ENCODE peak calls at places on chromosomes 12 and 14, in ten cellular contexts. One of them, this sample, is unnamed.

GRCh38 chr12:107402041-107403022 is 283.3 kb upstream of the PWP1 start:
- DNase-seq in GM04504: peak
- DNase-seq in hepatic stellate cell: peak
- DNase-seq in C1 segment of cervical spinal cord: no peak
- DNase-seq in stomach: peak
- DNase-seq in stromal cell of bone marrow: peak
- DNase-seq in cardiac septum: no peak
- DNase-seq in occipital lobe: no peak
- DNase-seq in activated CD4-positive, CD25-positive, alpha-beta regulatory T cell treated with anti-CD3 and anti-CD28 coated beads, Interleukin-2, amount 50 U/mL, for 72 hours: peak
- DNase-seq in activated effector memory CD4-positive, alpha-beta T cell treated with Interleukin-2 at 50 U/mL for 16 hours: peak
- DNase-seq in this sample: peak

GRCh38 chr14:46661728-46662127 is 10.1 kb upstream of the RPL10L start:
- DNase-seq in GM04504: no peak
- DNase-seq in hepatic stellate cell: no peak
- DNase-seq in C1 segment of cervical spinal cord: no peak
- DNase-seq in stomach: no peak
- DNase-seq in stromal cell of bone marrow: no peak
- DNase-seq in cardiac septum: no peak
- DNase-seq in occipital lobe: no peak
- DNase-seq in activated CD4-positive, CD25-positive, alpha-beta regulatory T cell treated with anti-CD3 and anti-CD28 coated beads, Interleukin-2, amount 50 U/mL, for 72 hours: no peak
- DNase-seq in activated effector memory CD4-positive, alpha-beta T cell treated with Interleukin-2 at 50 U/mL for 16 hours: no peak
- DNase-seq in this sample: no peak

GRCh38 chr12:90905691-90906370 is 49.1 kb downstream of the CCER1 start:
- DNase-seq in GM04504: no peak
- DNase-seq in hepatic stellate cell: no peak
- DNase-seq in C1 segment of cervical spinal cord: no peak
- DNase-seq in stomach: no peak
- DNase-seq in stromal cell of bone marrow: no peak
- DNase-seq in cardiac septum: no peak
- DNase-seq in occipital lobe: no peak
- DNase-seq in activated CD4-positive, CD25-positive, alpha-beta regulatory T cell treated with anti-CD3 and anti-CD28 coated beads, Interleukin-2, amount 50 U/mL, for 72 hours: no peak
- DNase-seq in activated effector memory CD4-positive, alpha-beta T cell treated with Interleukin-2 at 50 U/mL for 16 hours: no peak
- DNase-seq in this sample: no peak

GRCh38 chr14:88934231-88934898 is 109.9 kb downstream of the TTC8 start:
- DNase-seq in GM04504: no peak
- DNase-seq in hepatic stellate cell: peak
- DNase-seq in C1 segment of cervical spinal cord: no peak
- DNase-seq in stomach: no peak
- DNase-seq in stromal cell of bone marrow: no peak
- DNase-seq in cardiac septum: no peak
- DNase-seq in occipital lobe: no peak
- DNase-seq in activated CD4-positive, CD25-positive, alpha-beta regulatory T cell treated with anti-CD3 and anti-CD28 coated beads, Interleukin-2, amount 50 U/mL, for 72 hours: no peak
- DNase-seq in activated effector memory CD4-positive, alpha-beta T cell treated with Interleukin-2 at 50 U/mL for 16 hours: no peak
- DNase-seq in this sample: no peak

GRCh38 chr12:26135010-26135420 is 10.2 kb upstream of the BHLHE41 start:
- DNase-seq in GM04504: no peak
- DNase-seq in hepatic stellate cell: no peak
- DNase-seq in C1 segment of cervical spinal cord: no peak
- DNase-seq in stomach: peak
- DNase-seq in stromal cell of bone marrow: no peak
- DNase-seq in cardiac septum: no peak
- DNase-seq in occipital lobe: no peak
- DNase-seq in activated CD4-positive, CD25-positive, alpha-beta regulatory T cell treated with anti-CD3 and anti-CD28 coated beads, Interleukin-2, amount 50 U/mL, for 72 hours: no peak
- DNase-seq in activated effector memory CD4-positive, alpha-beta T cell treated with Interleukin-2 at 50 U/mL for 16 hours: no peak
- DNase-seq in this sample: peak

GRCh38 chr12:2944401-2945047 is 14.7 kb upstream of the TEAD4 start:
- DNase-seq in GM04504: no peak
- DNase-seq in hepatic stellate cell: no peak
- DNase-seq in C1 segment of cervical spinal cord: no peak
- DNase-seq in stomach: peak
- DNase-seq in stromal cell of bone marrow: no peak
- DNase-seq in cardiac septum: peak
- DNase-seq in occipital lobe: no peak
- DNase-seq in activated CD4-positive, CD25-positive, alpha-beta regulatory T cell treated with anti-CD3 and anti-CD28 coated beads, Interleukin-2, amount 50 U/mL, for 72 hours: peak
- DNase-seq in activated effector memory CD4-positive, alpha-beta T cell treated with Interleukin-2 at 50 U/mL for 16 hours: peak
- DNase-seq in this sample: peak

GRCh38 chr12:13947237-13947945 is 34.0 kb downstream of the GRIN2B start:
- DNase-seq in GM04504: no peak
- DNase-seq in hepatic stellate cell: no peak
- DNase-seq in C1 segment of cervical spinal cord: no peak
- DNase-seq in stomach: no peak
- DNase-seq in stromal cell of bone marrow: no peak
- DNase-seq in cardiac septum: no peak
- DNase-seq in occipital lobe: no peak
- DNase-seq in activated CD4-positive, CD25-positive, alpha-beta regulatory T cell treated with anti-CD3 and anti-CD28 coated beads, Interleukin-2, amount 50 U/mL, for 72 hours: no peak
- DNase-seq in activated effector memory CD4-positive, alpha-beta T cell treated with Interleukin-2 at 50 U/mL for 16 hours: no peak
- DNase-seq in this sample: no peak

GRCh38 chr12:49903700-49904423 is at the start of gene FAIM2:
- DNase-seq in GM04504: peak
- DNase-seq in hepatic stellate cell: peak
- DNase-seq in C1 segment of cervical spinal cord: peak
- DNase-seq in stomach: no peak
- DNase-seq in stromal cell of bone marrow: peak
- DNase-seq in cardiac septum: no peak
- DNase-seq in occipital lobe: peak
- DNase-seq in activated CD4-positive, CD25-positive, alpha-beta regulatory T cell treated with anti-CD3 and anti-CD28 coated beads, Interleukin-2, amount 50 U/mL, for 72 hours: peak
- DNase-seq in activated effector memory CD4-positive, alpha-beta T cell treated with Interleukin-2 at 50 U/mL for 16 hours: peak
- DNase-seq in this sample: no peak

GRCh38 chr12:2264622-2265306 is 212.0 kb downstream of the CACNA1C start:
- DNase-seq in GM04504: peak
- DNase-seq in hepatic stellate cell: peak
- DNase-seq in C1 segment of cervical spinal cord: no peak
- DNase-seq in stomach: no peak
- DNase-seq in stromal cell of bone marrow: peak
- DNase-seq in cardiac septum: peak
- DNase-seq in occipital lobe: no peak
- DNase-seq in activated CD4-positive, CD25-positive, alpha-beta regulatory T cell treated with anti-CD3 and anti-CD28 coated beads, Interleukin-2, amount 50 U/mL, for 72 hours: no peak
- DNase-seq in activated effector memory CD4-positive, alpha-beta T cell treated with Interleukin-2 at 50 U/mL for 16 hours: no peak
- DNase-seq in this sample: no peak

GRCh38 chr14:68817513-68818212 is 24.8 kb upstream of the ZFP36L1 start:
- DNase-seq in GM04504: no peak
- DNase-seq in hepatic stellate cell: no peak
- DNase-seq in C1 segment of cervical spinal cord: no peak
- DNase-seq in stomach: no peak
- DNase-seq in stromal cell of bone marrow: no peak
- DNase-seq in cardiac septum: no peak
- DNase-seq in occipital lobe: no peak
- DNase-seq in activated CD4-positive, CD25-positive, alpha-beta regulatory T cell treated with anti-CD3 and anti-CD28 coated beads, Interleukin-2, amount 50 U/mL, for 72 hours: no peak
- DNase-seq in activated effector memory CD4-positive, alpha-beta T cell treated with Interleukin-2 at 50 U/mL for 16 hours: no peak
- DNase-seq in this sample: no peak

GRCh38 chr12:22543246-22544037 is 900 bp downstream of the C2CD5 start:
- DNase-seq in GM04504: no peak
- DNase-seq in hepatic stellate cell: peak
- DNase-seq in C1 segment of cervical spinal cord: no peak
- DNase-seq in stomach: peak
- DNase-seq in stromal cell of bone marrow: no peak
- DNase-seq in cardiac septum: peak
- DNase-seq in occipital lobe: peak
- DNase-seq in activated CD4-positive, CD25-positive, alpha-beta regulatory T cell treated with anti-CD3 and anti-CD28 coated beads, Interleukin-2, amount 50 U/mL, for 72 hours: peak
- DNase-seq in activated effector memory CD4-positive, alpha-beta T cell treated with Interleukin-2 at 50 U/mL for 16 hours: peak
- DNase-seq in this sample: peak

GRCh38 chr14:50396636-50397460 is at the start of gene CDKL1:
- DNase-seq in GM04504: peak
- DNase-seq in hepatic stellate cell: peak
- DNase-seq in C1 segment of cervical spinal cord: no peak
- DNase-seq in stomach: peak
- DNase-seq in stromal cell of bone marrow: peak
- DNase-seq in cardiac septum: peak
- DNase-seq in occipital lobe: peak
- DNase-seq in activated CD4-positive, CD25-positive, alpha-beta regulatory T cell treated with anti-CD3 and anti-CD28 coated beads, Interleukin-2, amount 50 U/mL, for 72 hours: peak
- DNase-seq in activated effector memory CD4-positive, alpha-beta T cell treated with Interleukin-2 at 50 U/mL for 16 hours: peak
- DNase-seq in this sample: peak

GRCh38 chr14:93105362-93105761 is 10.4 kb downstream of the ITPK1 start:
- DNase-seq in GM04504: peak
- DNase-seq in hepatic stellate cell: no peak
- DNase-seq in C1 segment of cervical spinal cord: no peak
- DNase-seq in stomach: peak
- DNase-seq in stromal cell of bone marrow: peak
- DNase-seq in cardiac septum: peak
- DNase-seq in occipital lobe: no peak
- DNase-seq in activated CD4-positive, CD25-positive, alpha-beta regulatory T cell treated with anti-CD3 and anti-CD28 coated beads, Interleukin-2, amount 50 U/mL, for 72 hours: no peak
- DNase-seq in activated effector memory CD4-positive, alpha-beta T cell treated with Interleukin-2 at 50 U/mL for 16 hours: no peak
- DNase-seq in this sample: no peak

GRCh38 chr12:126019385-126019784 is 954.1 kb downstream of the AACS start:
- DNase-seq in GM04504: no peak
- DNase-seq in hepatic stellate cell: no peak
- DNase-seq in C1 segment of cervical spinal cord: no peak
- DNase-seq in stomach: no peak
- DNase-seq in stromal cell of bone marrow: no peak
- DNase-seq in cardiac septum: no peak
- DNase-seq in occipital lobe: no peak
- DNase-seq in activated CD4-positive, CD25-positive, alpha-beta regulatory T cell treated with anti-CD3 and anti-CD28 coated beads, Interleukin-2, amount 50 U/mL, for 72 hours: no peak
- DNase-seq in activated effector memory CD4-positive, alpha-beta T cell treated with Interleukin-2 at 50 U/mL for 16 hours: no peak
- DNase-seq in this sample: no peak

GRCh38 chr12:64824500-64825142 is at the start of gene TBC1D30:
- DNase-seq in GM04504: no peak
- DNase-seq in hepatic stellate cell: peak
- DNase-seq in C1 segment of cervical spinal cord: no peak
- DNase-seq in stomach: no peak
- DNase-seq in stromal cell of bone marrow: no peak
- DNase-seq in cardiac septum: no peak
- DNase-seq in occipital lobe: peak
- DNase-seq in activated CD4-positive, CD25-positive, alpha-beta regulatory T cell treated with anti-CD3 and anti-CD28 coated beads, Interleukin-2, amount 50 U/mL, for 72 hours: no peak
- DNase-seq in activated effector memory CD4-positive, alpha-beta T cell treated with Interleukin-2 at 50 U/mL for 16 hours: no peak
- DNase-seq in this sample: no peak

GRCh38 chr12:26402648-26403047 is 207.3 kb downstream of the SSPN start:
- DNase-seq in GM04504: no peak
- DNase-seq in hepatic stellate cell: no peak
- DNase-seq in C1 segment of cervical spinal cord: no peak
- DNase-seq in stomach: peak
- DNase-seq in stromal cell of bone marrow: no peak
- DNase-seq in cardiac septum: no peak
- DNase-seq in occipital lobe: no peak
- DNase-seq in activated CD4-positive, CD25-positive, alpha-beta regulatory T cell treated with anti-CD3 and anti-CD28 coated beads, Interleukin-2, amount 50 U/mL, for 72 hours: no peak
- DNase-seq in activated effector memory CD4-positive, alpha-beta T cell treated with Interleukin-2 at 50 U/mL for 16 hours: no peak
- DNase-seq in this sample: peak

GRCh38 chr14:29352681-29353080 is 575.0 kb downstream of the PRKD1 start:
- DNase-seq in GM04504: no peak
- DNase-seq in hepatic stellate cell: no peak
- DNase-seq in C1 segment of cervical spinal cord: no peak
- DNase-seq in stomach: no peak
- DNase-seq in stromal cell of bone marrow: no peak
- DNase-seq in cardiac septum: no peak
- DNase-seq in occipital lobe: no peak
- DNase-seq in activated CD4-positive, CD25-positive, alpha-beta regulatory T cell treated with anti-CD3 and anti-CD28 coated beads, Interleukin-2, amount 50 U/mL, for 72 hours: no peak
- DNase-seq in activated effector memory CD4-positive, alpha-beta T cell treated with Interleukin-2 at 50 U/mL for 16 hours: no peak
- DNase-seq in this sample: no peak

GRCh38 chr12:48883305-48884171 is 17.9 kb upstream of the RND1 start:
- DNase-seq in GM04504: no peak
- DNase-seq in hepatic stellate cell: no peak
- DNase-seq in C1 segment of cervical spinal cord: no peak
- DNase-seq in stomach: peak
- DNase-seq in stromal cell of bone marrow: no peak
- DNase-seq in cardiac septum: no peak
- DNase-seq in occipital lobe: peak
- DNase-seq in activated CD4-positive, CD25-positive, alpha-beta regulatory T cell treated with anti-CD3 and anti-CD28 coated beads, Interleukin-2, amount 50 U/mL, for 72 hours: no peak
- DNase-seq in activated effector memory CD4-positive, alpha-beta T cell treated with Interleukin-2 at 50 U/mL for 16 hours: no peak
- DNase-seq in this sample: no peak

GRCh38 chr12:76880156-76881023 is 1.6 kb upstream of the CSRP2 start:
- DNase-seq in GM04504: no peak
- DNase-seq in hepatic stellate cell: peak
- DNase-seq in C1 segment of cervical spinal cord: no peak
- DNase-seq in stomach: no peak
- DNase-seq in stromal cell of bone marrow: no peak
- DNase-seq in cardiac septum: no peak
- DNase-seq in occipital lobe: no peak
- DNase-seq in activated CD4-positive, CD25-positive, alpha-beta regulatory T cell treated with anti-CD3 and anti-CD28 coated beads, Interleukin-2, amount 50 U/mL, for 72 hours: no peak
- DNase-seq in activated effector memory CD4-positive, alpha-beta T cell treated with Interleukin-2 at 50 U/mL for 16 hours: no peak
- DNase-seq in this sample: no peak

GRCh38 chr12:104219361-104219892 is 3.8 kb downstream of the TXNRD1 start:
- DNase-seq in GM04504: peak
- DNase-seq in hepatic stellate cell: peak
- DNase-seq in C1 segment of cervical spinal cord: no peak
- DNase-seq in stomach: no peak
- DNase-seq in stromal cell of bone marrow: peak
- DNase-seq in cardiac septum: no peak
- DNase-seq in occipital lobe: no peak
- DNase-seq in activated CD4-positive, CD25-positive, alpha-beta regulatory T cell treated with anti-CD3 and anti-CD28 coated beads, Interleukin-2, amount 50 U/mL, for 72 hours: no peak
- DNase-seq in activated effector memory CD4-positive, alpha-beta T cell treated with Interleukin-2 at 50 U/mL for 16 hours: no peak
- DNase-seq in this sample: peak

GRCh38 chr14:77844802-77845201 is 44.9 kb downstream of the ADCK1 start:
- DNase-seq in GM04504: no peak
- DNase-seq in hepatic stellate cell: no peak
- DNase-seq in C1 segment of cervical spinal cord: no peak
- DNase-seq in stomach: no peak
- DNase-seq in stromal cell of bone marrow: peak
- DNase-seq in cardiac septum: no peak
- DNase-seq in occipital lobe: no peak
- DNase-seq in activated CD4-positive, CD25-positive, alpha-beta regulatory T cell treated with anti-CD3 and anti-CD28 coated beads, Interleukin-2, amount 50 U/mL, for 72 hours: no peak
- DNase-seq in activated effector memory CD4-positive, alpha-beta T cell treated with Interleukin-2 at 50 U/mL for 16 hours: no peak
- DNase-seq in this sample: no peak

GRCh38 chr14:49970474-49971147 is 77.7 kb downstream of the ARF6 start:
- DNase-seq in GM04504: no peak
- DNase-seq in hepatic stellate cell: no peak
- DNase-seq in C1 segment of cervical spinal cord: no peak
- DNase-seq in stomach: peak
- DNase-seq in stromal cell of bone marrow: peak
- DNase-seq in cardiac septum: no peak
- DNase-seq in occipital lobe: no peak
- DNase-seq in activated CD4-positive, CD25-positive, alpha-beta regulatory T cell treated with anti-CD3 and anti-CD28 coated beads, Interleukin-2, amount 50 U/mL, for 72 hours: no peak
- DNase-seq in activated effector memory CD4-positive, alpha-beta T cell treated with Interleukin-2 at 50 U/mL for 16 hours: no peak
- DNase-seq in this sample: no peak

GRCh38 chr14:106790189-106791036 is 1264.0 kb downstream of the TMEM121 start:
- DNase-seq in GM04504: no peak
- DNase-seq in hepatic stellate cell: no peak
- DNase-seq in C1 segment of cervical spinal cord: no peak
- DNase-seq in stomach: peak
- DNase-seq in stromal cell of bone marrow: no peak
- DNase-seq in cardiac septum: peak
- DNase-seq in occipital lobe: no peak
- DNase-seq in activated CD4-positive, CD25-positive, alpha-beta regulatory T cell treated with anti-CD3 and anti-CD28 coated beads, Interleukin-2, amount 50 U/mL, for 72 hours: peak
- DNase-seq in activated effector memory CD4-positive, alpha-beta T cell treated with Interleukin-2 at 50 U/mL for 16 hours: peak
- DNase-seq in this sample: peak

GRCh38 chr14:105488781-105489606 is 2.1 kb upstream of the TEDC1 start:
- DNase-seq in GM04504: no peak
- DNase-seq in hepatic stellate cell: no peak
- DNase-seq in C1 segment of cervical spinal cord: no peak
- DNase-seq in stomach: no peak
- DNase-seq in stromal cell of bone marrow: no peak
- DNase-seq in cardiac septum: no peak
- DNase-seq in occipital lobe: no peak
- DNase-seq in activated CD4-positive, CD25-positive, alpha-beta regulatory T cell treated with anti-CD3 and anti-CD28 coated beads, Interleukin-2, amount 50 U/mL, for 72 hours: no peak
- DNase-seq in activated effector memory CD4-positive, alpha-beta T cell treated with Interleukin-2 at 50 U/mL for 16 hours: no peak
- DNase-seq in this sample: no peak

GRCh38 chr14:99756796-99757195 is 36.4 kb upstream of the EML1 start:
- DNase-seq in GM04504: no peak
- DNase-seq in hepatic stellate cell: no peak
- DNase-seq in C1 segment of cervical spinal cord: no peak
- DNase-seq in stomach: no peak
- DNase-seq in stromal cell of bone marrow: no peak
- DNase-seq in cardiac septum: peak
- DNase-seq in occipital lobe: no peak
- DNase-seq in activated CD4-positive, CD25-positive, alpha-beta regulatory T cell treated with anti-CD3 and anti-CD28 coated beads, Interleukin-2, amount 50 U/mL, for 72 hours: no peak
- DNase-seq in activated effector memory CD4-positive, alpha-beta T cell treated with Interleukin-2 at 50 U/mL for 16 hours: no peak
- DNase-seq in this sample: no peak

GRCh38 chr14:54493293-54493692 is 4.5 kb upstream of the GMFB start:
- DNase-seq in GM04504: no peak
- DNase-seq in hepatic stellate cell: no peak
- DNase-seq in C1 segment of cervical spinal cord: no peak
- DNase-seq in stomach: no peak
- DNase-seq in stromal cell of bone marrow: no peak
- DNase-seq in cardiac septum: no peak
- DNase-seq in occipital lobe: no peak
- DNase-seq in activated CD4-positive, CD25-positive, alpha-beta regulatory T cell treated with anti-CD3 and anti-CD28 coated beads, Interleukin-2, amount 50 U/mL, for 72 hours: no peak
- DNase-seq in activated effector memory CD4-positive, alpha-beta T cell treated with Interleukin-2 at 50 U/mL for 16 hours: no peak
- DNase-seq in this sample: no peak

GRCh38 chr14:52473557-52473956 is 78.7 kb downstream of the TXNDC16 start:
- DNase-seq in GM04504: peak
- DNase-seq in hepatic stellate cell: no peak
- DNase-seq in C1 segment of cervical spinal cord: no peak
- DNase-seq in stomach: no peak
- DNase-seq in stromal cell of bone marrow: peak
- DNase-seq in cardiac septum: no peak
- DNase-seq in occipital lobe: no peak
- DNase-seq in activated CD4-positive, CD25-positive, alpha-beta regulatory T cell treated with anti-CD3 and anti-CD28 coated beads, Interleukin-2, amount 50 U/mL, for 72 hours: no peak
- DNase-seq in activated effector memory CD4-positive, alpha-beta T cell treated with Interleukin-2 at 50 U/mL for 16 hours: no peak
- DNase-seq in this sample: peak

GRCh38 chr12:53820907-53821306 is 69.1 kb upstream of the CISTR start:
- DNase-seq in GM04504: no peak
- DNase-seq in hepatic stellate cell: no peak
- DNase-seq in C1 segment of cervical spinal cord: no peak
- DNase-seq in stomach: no peak
- DNase-seq in stromal cell of bone marrow: no peak
- DNase-seq in cardiac septum: no peak
- DNase-seq in occipital lobe: no peak
- DNase-seq in activated CD4-positive, CD25-positive, alpha-beta regulatory T cell treated with anti-CD3 and anti-CD28 coated beads, Interleukin-2, amount 50 U/mL, for 72 hours: no peak
- DNase-seq in activated effector memory CD4-positive, alpha-beta T cell treated with Interleukin-2 at 50 U/mL for 16 hours: no peak
- DNase-seq in this sample: no peak

This sample was measured in LoVo.